ENCODE peak calls at places on chromosomes 13 and 19, in four cellular contexts. One of them, this sample, is unnamed.
A peak's percentile ranks its signal among the peaks of the same experiment; 100 is the strongest.

GRCh38 chr19:48768989-48769713 is 13.8 kb downstream of the FGF21 start:
- DNase-seq in mesendoderm: no peak
- DNase-seq in stimulated activated CD8-positive, alpha-beta memory T cell treated with anti-CD3 and anti-CD28 coated beads, Interleukin-15, amount 100 ng/mL, for 24 hours: no peak
- DNase-seq in anterior cingulate cortex: no peak
- DNase-seq in this sample: no peak

GRCh38 chr19:6739884-6740588 is 556 bp downstream of the TRIP10 start:
- DNase-seq in mesendoderm: peak; percentile 64
- DNase-seq in anterior cingulate cortex: no peak
- DNase-seq in stimulated activated CD8-positive, alpha-beta memory T cell treated with anti-CD3 and anti-CD28 coated beads, Interleukin-15, amount 100 ng/mL, for 24 hours: no peak
- DNase-seq in this sample: peak; percentile 48

GRCh38 chr19:36049080-36049698 is 4.9 kb downstream of the THAP8 start:
- DNase-seq in mesendoderm: no peak
- DNase-seq in stimulated activated CD8-positive, alpha-beta memory T cell treated with anti-CD3 and anti-CD28 coated beads, Interleukin-15, amount 100 ng/mL, for 24 hours: no peak
- DNase-seq in anterior cingulate cortex: no peak
- DNase-seq in this sample: no peak

GRCh38 chr13:109314101-109314500 is 472.3 kb downstream of the IRS2 start:
- DNase-seq in anterior cingulate cortex: no peak
- DNase-seq in stimulated activated CD8-positive, alpha-beta memory T cell treated with anti-CD3 and anti-CD28 coated beads, Interleukin-15, amount 100 ng/mL, for 24 hours: no peak
- DNase-seq in mesendoderm: no peak
- DNase-seq in this sample: no peak

GRCh38 chr19:44512326-44513298 is 12.3 kb upstream of the ZNF180 start:
- DNase-seq in anterior cingulate cortex: no peak
- DNase-seq in stimulated activated CD8-positive, alpha-beta memory T cell treated with anti-CD3 and anti-CD28 coated beads, Interleukin-15, amount 100 ng/mL, for 24 hours: no peak
- DNase-seq in mesendoderm: peak; percentile 49
- DNase-seq in this sample: peak; percentile 51

GRCh38 chr19:15177269-15178116 is 23.3 kb downstream of the NOTCH3 start:
- DNase-seq in stimulated activated CD8-positive, alpha-beta memory T cell treated with anti-CD3 and anti-CD28 coated beads, Interleukin-15, amount 100 ng/mL, for 24 hours: peak; percentile 78
- DNase-seq in mesendoderm: peak; percentile 85
- DNase-seq in anterior cingulate cortex: peak; percentile 13
- DNase-seq in this sample: peak; percentile 87

GRCh38 chr13:83190020-83190419 is 692.3 kb downstream of the SLITRK1 start:
- DNase-seq in anterior cingulate cortex: no peak
- DNase-seq in stimulated activated CD8-positive, alpha-beta memory T cell treated with anti-CD3 and anti-CD28 coated beads, Interleukin-15, amount 100 ng/mL, for 24 hours: no peak
- DNase-seq in mesendoderm: no peak
- DNase-seq in this sample: no peak

GRCh38 chr19:1647664-1648155 is 4.7 kb downstream of the TCF3 start:
- DNase-seq in stimulated activated CD8-positive, alpha-beta memory T cell treated with anti-CD3 and anti-CD28 coated beads, Interleukin-15, amount 100 ng/mL, for 24 hours: no peak
- DNase-seq in anterior cingulate cortex: no peak
- DNase-seq in mesendoderm: no peak
- DNase-seq in this sample: no peak

GRCh38 chr19:18390075-18390909 is 4.3 kb downstream of the GDF15 start:
- DNase-seq in mesendoderm: no peak
- DNase-seq in stimulated activated CD8-positive, alpha-beta memory T cell treated with anti-CD3 and anti-CD28 coated beads, Interleukin-15, amount 100 ng/mL, for 24 hours: no peak
- DNase-seq in anterior cingulate cortex: no peak
- DNase-seq in this sample: no peak

GRCh38 chr19:15419413-15420025 is 731 bp upstream of the AKAP8L start:
- DNase-seq in anterior cingulate cortex: no peak
- DNase-seq in stimulated activated CD8-positive, alpha-beta memory T cell treated with anti-CD3 and anti-CD28 coated beads, Interleukin-15, amount 100 ng/mL, for 24 hours: no peak
- DNase-seq in mesendoderm: no peak
- DNase-seq in this sample: peak; percentile 38

GRCh38 chr13:113647351-113648217 is 10.4 kb downstream of the ATP4B start:
- DNase-seq in mesendoderm: no peak
- DNase-seq in anterior cingulate cortex: peak; percentile 95
- DNase-seq in stimulated activated CD8-positive, alpha-beta memory T cell treated with anti-CD3 and anti-CD28 coated beads, Interleukin-15, amount 100 ng/mL, for 24 hours: no peak
- DNase-seq in this sample: no peak

GRCh38 chr19:33063356-33064116 is 1.2 kb downstream of the RHPN2 start:
- DNase-seq in stimulated activated CD8-positive, alpha-beta memory T cell treated with anti-CD3 and anti-CD28 coated beads, Interleukin-15, amount 100 ng/mL, for 24 hours: no peak
- DNase-seq in anterior cingulate cortex: no peak
- DNase-seq in mesendoderm: no peak
- DNase-seq in this sample: no peak

GRCh38 chr13:23378009-23378632 is 55.4 kb downstream of the SACS start:
- DNase-seq in anterior cingulate cortex: peak; percentile 49
- DNase-seq in stimulated activated CD8-positive, alpha-beta memory T cell treated with anti-CD3 and anti-CD28 coated beads, Interleukin-15, amount 100 ng/mL, for 24 hours: no peak
- DNase-seq in mesendoderm: peak; percentile 72
- DNase-seq in this sample: peak; percentile 77

GRCh38 chr19:24159707-24160106 is 72.7 kb downstream of the ZNF254 start:
- DNase-seq in stimulated activated CD8-positive, alpha-beta memory T cell treated with anti-CD3 and anti-CD28 coated beads, Interleukin-15, amount 100 ng/mL, for 24 hours: no peak
- DNase-seq in anterior cingulate cortex: no peak
- DNase-seq in mesendoderm: peak; percentile 45
- DNase-seq in this sample: no peak

GRCh38 chr13:31426395-31426794 is 226.6 kb downstream of the B3GLCT start:
- DNase-seq in stimulated activated CD8-positive, alpha-beta memory T cell treated with anti-CD3 and anti-CD28 coated beads, Interleukin-15, amount 100 ng/mL, for 24 hours: no peak
- DNase-seq in mesendoderm: no peak
- DNase-seq in anterior cingulate cortex: no peak
- DNase-seq in this sample: no peak

GRCh38 chr19:46546194-46546896 is 50.7 kb upstream of the PNMA8B start:
- DNase-seq in mesendoderm: peak; percentile 78
- DNase-seq in anterior cingulate cortex: no peak
- DNase-seq in stimulated activated CD8-positive, alpha-beta memory T cell treated with anti-CD3 and anti-CD28 coated beads, Interleukin-15, amount 100 ng/mL, for 24 hours: no peak
- DNase-seq in this sample: peak; percentile 52

GRCh38 chr13:67048793-67049150 is 181.4 kb downstream of the PCDH9 start:
- DNase-seq in mesendoderm: peak; percentile 4
- DNase-seq in anterior cingulate cortex: no peak
- DNase-seq in stimulated activated CD8-positive, alpha-beta memory T cell treated with anti-CD3 and anti-CD28 coated beads, Interleukin-15, amount 100 ng/mL, for 24 hours: no peak
- DNase-seq in this sample: no peak

GRCh38 chr19:5624154-5624663 is 1.3 kb downstream of the SAFB start:
- DNase-seq in stimulated activated CD8-positive, alpha-beta memory T cell treated with anti-CD3 and anti-CD28 coated beads, Interleukin-15, amount 100 ng/mL, for 24 hours: no peak
- DNase-seq in anterior cingulate cortex: peak; percentile 33
- DNase-seq in mesendoderm: peak; percentile 25
- DNase-seq in this sample: peak; percentile 29

GRCh38 chr13:102440259-102440936 is 38.5 kb upstream of the FGF14 start:
- DNase-seq in stimulated activated CD8-positive, alpha-beta memory T cell treated with anti-CD3 and anti-CD28 coated beads, Interleukin-15, amount 100 ng/mL, for 24 hours: no peak
- DNase-seq in mesendoderm: no peak
- DNase-seq in anterior cingulate cortex: no peak
- DNase-seq in this sample: no peak

GRCh38 chr19:6680141-6680540 is 10.2 kb upstream of the TNFSF14 start:
- DNase-seq in stimulated activated CD8-positive, alpha-beta memory T cell treated with anti-CD3 and anti-CD28 coated beads, Interleukin-15, amount 100 ng/mL, for 24 hours: no peak
- DNase-seq in mesendoderm: no peak
- DNase-seq in anterior cingulate cortex: no peak
- DNase-seq in this sample: no peak

This sample was measured in activated CD4-positive, alpha-beta memory T cell treated with anti-CD3 and anti-CD28 coated beads for 36 hours.